ENCODE peak calls at places on chromosomes 12 and 14, in seven cellular contexts. One of them, this sample, is unnamed.
A peak's percentile ranks its signal among the peaks of the same experiment; 100 is the strongest.

GRCh38 chr14:87628129-87628528 is 364.9 kb downstream of the GALC start:
- DNase-seq in GM13976: no peak
- DNase-seq in dorsolateral prefrontal cortex: no peak
- DNase-seq in heart right ventricle: peak; percentile 68
- DNase-seq in adrenal gland: no peak
- DNase-seq in transverse colon: no peak
- DNase-seq in cardiac muscle cell: peak; percentile 27
- DNase-seq in this sample: no peak

GRCh38 chr14:95523818-95524448 is 7.5 kb upstream of the SYNE3 start:
- DNase-seq in dorsolateral prefrontal cortex: no peak
- DNase-seq in cardiac muscle cell: peak; percentile 83
- DNase-seq in adrenal gland: peak; percentile 62
- DNase-seq in transverse colon: peak; percentile 79
- DNase-seq in heart right ventricle: no peak
- DNase-seq in GM13976: no peak
- DNase-seq in this sample: no peak

GRCh38 chr12:132575661-132576060 is 34.7 kb downstream of the LRCOL1 start:
- DNase-seq in heart right ventricle: no peak
- DNase-seq in dorsolateral prefrontal cortex: no peak
- DNase-seq in GM13976: no peak
- DNase-seq in cardiac muscle cell: no peak
- DNase-seq in adrenal gland: no peak
- DNase-seq in transverse colon: no peak
- DNase-seq in this sample: no peak

GRCh38 chr12:11555743-11556625 is 93.5 kb upstream of the ETV6 start:
- DNase-seq in GM13976: no peak
- DNase-seq in cardiac muscle cell: peak; percentile 6
- DNase-seq in heart right ventricle: no peak
- DNase-seq in transverse colon: peak; percentile 49
- DNase-seq in dorsolateral prefrontal cortex: no peak
- DNase-seq in adrenal gland: no peak
- DNase-seq in this sample: no peak

GRCh38 chr12:57236925-57237652 is 7.6 kb downstream of the SHMT2 start:
- DNase-seq in cardiac muscle cell: no peak
- DNase-seq in heart right ventricle: peak; percentile 70
- DNase-seq in GM13976: no peak
- DNase-seq in adrenal gland: no peak
- DNase-seq in transverse colon: no peak
- DNase-seq in dorsolateral prefrontal cortex: no peak
- DNase-seq in this sample: no peak

GRCh38 chr12:15928345-15928744 is 17.2 kb downstream of the DERA start:
- DNase-seq in adrenal gland: no peak
- DNase-seq in transverse colon: no peak
- DNase-seq in heart right ventricle: no peak
- DNase-seq in dorsolateral prefrontal cortex: no peak
- DNase-seq in GM13976: peak; percentile 47
- DNase-seq in cardiac muscle cell: peak; percentile 54
- DNase-seq in this sample: no peak

GRCh38 chr12:133130038-133130807 is at the start of the genes ZNF10 and ZNF891:
- DNase-seq in GM13976: peak; percentile 93
- DNase-seq in adrenal gland: peak; percentile 99
- DNase-seq in cardiac muscle cell: peak; percentile 99
- DNase-seq in dorsolateral prefrontal cortex: peak; percentile 96
- DNase-seq in transverse colon: peak; percentile 97
- DNase-seq in heart right ventricle: peak; percentile 95
- DNase-seq in this sample: peak; percentile 95

GRCh38 chr12:46524778-46525177 is 152.2 kb upstream of the SLC38A2 start:
- DNase-seq in dorsolateral prefrontal cortex: no peak
- DNase-seq in adrenal gland: peak; percentile 85
- DNase-seq in cardiac muscle cell: peak; percentile 97
- DNase-seq in GM13976: no peak
- DNase-seq in transverse colon: peak; percentile 75
- DNase-seq in heart right ventricle: peak; percentile 95
- DNase-seq in this sample: no peak

GRCh38 chr14:77139540-77140342 is 1.9 kb downstream of the ZDHHC22 start:
- DNase-seq in transverse colon: peak; percentile 22
- DNase-seq in GM13976: peak; percentile 79
- DNase-seq in adrenal gland: no peak
- DNase-seq in heart right ventricle: no peak
- DNase-seq in dorsolateral prefrontal cortex: peak; percentile 58
- DNase-seq in cardiac muscle cell: peak; percentile 30
- DNase-seq in this sample: peak; percentile 57

GRCh38 chr12:111361717-111362576 is 6.9 kb downstream of the PHETA1 start:
- DNase-seq in heart right ventricle: peak; percentile 45
- DNase-seq in cardiac muscle cell: no peak
- DNase-seq in GM13976: no peak
- DNase-seq in dorsolateral prefrontal cortex: no peak
- DNase-seq in transverse colon: no peak
- DNase-seq in adrenal gland: peak; percentile 74
- DNase-seq in this sample: no peak

GRCh38 chr12:106767954-106768501 is 6.5 kb upstream of the RIC8B start:
- DNase-seq in transverse colon: no peak
- DNase-seq in cardiac muscle cell: peak; percentile 70
- DNase-seq in heart right ventricle: no peak
- DNase-seq in adrenal gland: peak; percentile 64
- DNase-seq in GM13976: no peak
- DNase-seq in dorsolateral prefrontal cortex: no peak
- DNase-seq in this sample: no peak

DNA sequence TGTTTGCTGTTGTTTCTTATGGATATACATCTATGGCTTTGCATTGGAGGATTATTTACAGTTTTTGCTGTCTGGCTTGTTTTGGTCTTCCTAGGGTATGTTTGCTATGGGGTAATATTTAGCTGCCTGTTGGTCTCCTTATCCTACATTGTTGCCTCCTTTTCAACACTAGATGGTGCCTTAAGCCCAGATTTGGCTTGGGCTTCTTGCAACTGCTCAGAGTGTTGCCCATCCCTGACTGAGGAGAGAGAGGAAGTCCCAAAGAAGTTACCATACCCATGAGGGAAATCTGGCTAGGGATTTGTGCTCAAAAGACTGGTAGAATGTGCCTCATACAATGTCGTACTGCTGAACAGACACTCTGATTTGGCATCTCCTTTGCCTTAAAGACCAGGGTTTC is 94.6 kb upstream of the MUCL1 start:
- DNase-seq in transverse colon: no peak
- DNase-seq in GM13976: peak; percentile 15
- DNase-seq in heart right ventricle: no peak
- DNase-seq in cardiac muscle cell: peak; percentile 13
- DNase-seq in adrenal gland: no peak
- DNase-seq in dorsolateral prefrontal cortex: no peak
- DNase-seq in this sample: no peak
- TF ChIP-seq CTCF in transverse colon: no peak
- TF ChIP-seq CTCF in GM13976: peak; percentile 15
- TF ChIP-seq CTCF in heart right ventricle: no peak
- TF ChIP-seq CTCF in cardiac muscle cell: peak; percentile 5
- TF ChIP-seq CTCF in adrenal gland: no peak
- TF ChIP-seq CTCF in dorsolateral prefrontal cortex: peak; percentile 23
- TF ChIP-seq CTCF in this sample: peak; percentile 47

DNA sequence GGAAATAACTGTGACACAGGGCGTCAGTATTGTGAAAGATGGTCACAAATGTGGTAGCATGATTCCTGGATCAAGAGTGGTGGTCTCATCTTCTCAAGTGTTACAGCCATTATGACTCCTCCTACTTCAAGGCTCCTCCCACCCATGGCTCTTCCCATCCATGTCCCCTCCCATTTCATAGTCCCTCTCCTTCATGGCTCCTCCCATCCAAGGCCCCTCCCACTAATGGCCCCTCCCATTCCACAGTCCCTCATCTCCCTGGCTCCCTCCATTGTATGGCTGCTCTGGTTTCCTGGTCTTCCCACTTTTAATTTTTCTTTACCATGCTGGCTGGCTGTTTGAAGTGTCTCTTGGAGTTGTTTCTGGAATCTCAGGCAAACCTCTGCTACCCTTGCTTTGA is 1375.2 kb upstream of the TMEM132C start:
- DNase-seq in dorsolateral prefrontal cortex: no peak
- DNase-seq in heart right ventricle: no peak
- DNase-seq in transverse colon: no peak
- DNase-seq in GM13976: no peak
- DNase-seq in cardiac muscle cell: no peak
- DNase-seq in adrenal gland: no peak
- DNase-seq in this sample: no peak
- TF ChIP-seq CTCF in dorsolateral prefrontal cortex: no peak
- TF ChIP-seq CTCF in heart right ventricle: no peak
- TF ChIP-seq CTCF in transverse colon: no peak
- TF ChIP-seq CTCF in GM13976: no peak
- TF ChIP-seq CTCF in cardiac muscle cell: no peak
- TF ChIP-seq CTCF in adrenal gland: no peak
- TF ChIP-seq CTCF in this sample: no peak

GRCh38 chr12:4723226-4723625 is 3.0 kb downstream of the GALNT8 start:
- DNase-seq in cardiac muscle cell: no peak
- DNase-seq in dorsolateral prefrontal cortex: no peak
- DNase-seq in transverse colon: peak; percentile 44
- DNase-seq in heart right ventricle: no peak
- DNase-seq in adrenal gland: no peak
- DNase-seq in GM13976: no peak
- DNase-seq in this sample: no peak

GRCh38 chr12:4720637-4720995 is 416 bp downstream of the GALNT8 start:
- DNase-seq in dorsolateral prefrontal cortex: no peak
- DNase-seq in heart right ventricle: no peak
- DNase-seq in GM13976: no peak
- DNase-seq in adrenal gland: no peak
- DNase-seq in transverse colon: peak; percentile 32
- DNase-seq in cardiac muscle cell: no peak
- DNase-seq in this sample: no peak

GRCh38 chr12:4714879-4715278 is 5.3 kb upstream of the GALNT8 start:
- DNase-seq in transverse colon: no peak
- DNase-seq in cardiac muscle cell: no peak
- DNase-seq in dorsolateral prefrontal cortex: no peak
- DNase-seq in heart right ventricle: no peak
- DNase-seq in adrenal gland: no peak
- DNase-seq in GM13976: no peak
- DNase-seq in this sample: no peak

GRCh38 chr12:4719821-4720636 is at the start of gene GALNT8:
- DNase-seq in GM13976: no peak
- DNase-seq in dorsolateral prefrontal cortex: no peak
- DNase-seq in cardiac muscle cell: no peak
- DNase-seq in heart right ventricle: no peak
- DNase-seq in transverse colon: peak; percentile 73
- DNase-seq in adrenal gland: no peak
- DNase-seq in this sample: no peak

DNA sequence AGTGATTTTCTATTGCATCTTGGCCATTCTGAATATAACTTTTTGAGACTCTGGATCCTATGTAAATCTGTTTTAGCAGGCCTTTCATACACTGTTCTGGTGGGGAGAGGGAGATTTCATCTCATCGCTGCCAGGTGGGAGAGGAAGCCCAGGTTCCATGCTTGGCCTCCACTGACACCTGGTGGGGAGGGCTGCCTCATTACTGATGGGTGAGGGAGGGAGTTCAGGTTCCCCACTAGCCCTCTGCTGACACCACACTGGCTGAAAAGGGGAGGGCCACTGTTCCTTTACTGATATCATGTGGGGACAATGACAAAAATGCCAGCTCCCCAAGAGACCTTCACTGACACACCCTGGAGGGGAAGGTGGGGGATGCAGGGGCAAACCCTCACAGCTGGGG is 2.4 kb upstream of the GALNT8 start:
- DNase-seq in heart right ventricle: no peak
- DNase-seq in transverse colon: no peak
- DNase-seq in cardiac muscle cell: no peak
- DNase-seq in adrenal gland: no peak
- DNase-seq in dorsolateral prefrontal cortex: no peak
- DNase-seq in GM13976: no peak
- DNase-seq in this sample: no peak
- TF ChIP-seq CTCF in heart right ventricle: no peak
- TF ChIP-seq CTCF in transverse colon: no peak
- TF ChIP-seq CTCF in cardiac muscle cell: no peak
- TF ChIP-seq CTCF in adrenal gland: no peak
- TF ChIP-seq CTCF in dorsolateral prefrontal cortex: no peak
- TF ChIP-seq CTCF in GM13976: no peak
- TF ChIP-seq CTCF in this sample: no peak

GRCh38 chr12:51080136-51080535 is 3.3 kb downstream of the CSRNP2 start:
- DNase-seq in GM13976: no peak
- DNase-seq in heart right ventricle: no peak
- DNase-seq in adrenal gland: peak; percentile 13
- DNase-seq in dorsolateral prefrontal cortex: no peak
- DNase-seq in transverse colon: no peak
- DNase-seq in cardiac muscle cell: no peak
- DNase-seq in this sample: no peak

GRCh38 chr12:51082561-51083139 is 746 bp downstream of the CSRNP2 start:
- DNase-seq in GM13976: no peak
- DNase-seq in cardiac muscle cell: peak; percentile 42
- DNase-seq in heart right ventricle: peak; percentile 16
- DNase-seq in dorsolateral prefrontal cortex: no peak
- DNase-seq in adrenal gland: peak; percentile 68
- DNase-seq in transverse colon: peak; percentile 22
- DNase-seq in this sample: no peak

GRCh38 chr12:51085757-51086156 is 2.4 kb upstream of the CSRNP2 start:
- DNase-seq in GM13976: no peak
- DNase-seq in dorsolateral prefrontal cortex: no peak
- DNase-seq in cardiac muscle cell: no peak
- DNase-seq in transverse colon: no peak
- DNase-seq in adrenal gland: no peak
- DNase-seq in heart right ventricle: no peak
- DNase-seq in this sample: no peak

GRCh38 chr12:51086933-51087332 is 3.5 kb upstream of the CSRNP2 start:
- DNase-seq in cardiac muscle cell: no peak
- DNase-seq in GM13976: no peak
- DNase-seq in transverse colon: no peak
- DNase-seq in dorsolateral prefrontal cortex: no peak
- DNase-seq in adrenal gland: no peak
- DNase-seq in heart right ventricle: no peak
- DNase-seq in this sample: no peak

DNA sequence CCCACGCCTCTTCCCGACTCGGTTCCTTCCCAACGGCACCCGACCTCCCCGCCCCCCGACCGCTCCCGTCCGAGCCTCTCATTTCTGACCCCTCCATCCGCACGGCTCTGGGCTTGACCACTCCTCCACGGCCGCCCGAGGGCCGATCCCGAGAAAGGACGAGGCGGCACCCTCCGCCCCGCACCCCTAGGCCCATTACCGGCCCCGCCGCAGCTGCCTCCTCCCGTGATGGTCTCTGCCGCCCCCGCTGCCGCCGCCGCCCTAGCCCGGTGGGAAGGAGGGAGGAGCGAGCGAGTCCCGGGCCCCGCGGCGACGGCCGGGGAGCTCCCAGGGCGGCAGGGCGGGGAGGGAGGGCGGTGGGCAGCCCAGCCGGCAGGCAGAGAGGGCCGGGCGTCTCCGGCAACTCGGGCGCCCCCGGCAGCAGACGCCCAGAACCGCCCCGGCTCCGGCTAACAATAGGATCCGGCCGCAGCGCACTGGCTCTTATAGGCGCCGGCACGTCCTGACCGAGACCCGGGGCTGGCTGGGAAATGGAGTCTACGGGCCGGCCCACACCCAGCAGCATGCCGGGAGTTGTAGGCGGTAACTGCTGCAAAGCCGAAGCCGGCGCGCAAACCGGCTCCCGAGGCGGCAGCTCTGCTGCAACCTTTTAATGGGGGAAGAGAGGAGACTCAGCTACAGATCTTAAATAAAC is at the start of gene CSRNP2:
- DNase-seq in cardiac muscle cell: peak; percentile 98
- DNase-seq in dorsolateral prefrontal cortex: peak; percentile 96
- DNase-seq in adrenal gland: peak; percentile 99
- DNase-seq in GM13976: peak; percentile 98
- DNase-seq in heart right ventricle: peak; percentile 96
- DNase-seq in transverse colon: peak; percentile 97
- DNase-seq in this sample: peak; percentile 98
- TF ChIP-seq CTCF in cardiac muscle cell: peak; percentile 11
- TF ChIP-seq CTCF in dorsolateral prefrontal cortex: no peak
- TF ChIP-seq CTCF in adrenal gland: peak; percentile 9
- TF ChIP-seq CTCF in GM13976: no peak
- TF ChIP-seq CTCF in heart right ventricle: peak; percentile 5
- TF ChIP-seq CTCF in transverse colon: no peak
- TF ChIP-seq CTCF in this sample: peak; percentile 23

GRCh38 chr12:31362115-31362758 is 36.3 kb upstream of the SINHCAF start:
- DNase-seq in adrenal gland: no peak
- DNase-seq in heart right ventricle: no peak
- DNase-seq in GM13976: peak; percentile 33
- DNase-seq in cardiac muscle cell: no peak
- DNase-seq in dorsolateral prefrontal cortex: no peak
- DNase-seq in transverse colon: peak; percentile 58
- DNase-seq in this sample: no peak
- TF ChIP-seq CTCF in adrenal gland: no peak
- TF ChIP-seq CTCF in heart right ventricle: no peak
- TF ChIP-seq CTCF in GM13976: no peak
- TF ChIP-seq CTCF in cardiac muscle cell: no peak
- TF ChIP-seq CTCF in dorsolateral prefrontal cortex: no peak
- TF ChIP-seq CTCF in transverse colon: peak; percentile 25
- TF ChIP-seq CTCF in this sample: peak; percentile 27

This sample was measured in progenitor cell of endocrine pancreas.